ENCODE peak calls at places on chromosomes 6 and 20, in five cellular contexts. B is brain microvascular endothelial cell, P is uterus, C is PC-9, Q is RWPE2. U is an unnamed sample.

GRCh38 chr20:51447097-51447764 is 95.3 kb downstream of the NFATC2 start:
- DNase-seq in Q (peak; percentile 99), B (peak; percentile 95), C (peak; percentile 93), P (peak; percentile 91), U (no peak)

GRCh38 chr20:60512436-60512835 is 554.2 kb downstream of the CDH26 start:
- DNase-seq in P (no peak), C (no peak), B (peak; percentile 13), Q (no peak), U (no peak)

GRCh38 chr20:50399917-50400704 is 110.1 kb upstream of the PTPN1 start:
- DNase-seq in Q (no peak), P (no peak), B (no peak), C (peak; percentile 67), U (no peak)

GRCh38 chr6:170146640-170147039 is 144.2 kb downstream of the DLL1 start:
- DNase-seq in Q (no peak), B (no peak), P (no peak), C (no peak), U (no peak)

GRCh38 chr20:52684911-52685310 is 287.2 kb upstream of the TSHZ2 start:
- DNase-seq in P (no peak), B (no peak), Q (no peak), C (no peak), U (no peak)

GRCh38 chr6:39209360-39209811 is 19.9 kb downstream of the KCNK5 start:
- DNase-seq in C (peak; percentile 73), Q (no peak), B (no peak), P (no peak), U (no peak)

GRCh38 chr6:108559097-108559883 is 1.4 kb upstream of the FOXO3 start:
- DNase-seq in B (peak; percentile 72), Q (peak; percentile 85), C (peak; percentile 71), P (peak; percentile 89), U (peak; percentile 89)

GRCh38 chr6:169205176-169206160 is 48.2 kb downstream of the THBS2 start:
- DNase-seq in P (peak; percentile 66), C (no peak), Q (no peak), B (no peak), U (no peak)

GRCh38 chr6:105509506-105510331 is 106.8 kb upstream of the PREP start:
- DNase-seq in Q (no peak), C (no peak), P (peak; percentile 21), B (peak; percentile 29), U (no peak)

DNA sequence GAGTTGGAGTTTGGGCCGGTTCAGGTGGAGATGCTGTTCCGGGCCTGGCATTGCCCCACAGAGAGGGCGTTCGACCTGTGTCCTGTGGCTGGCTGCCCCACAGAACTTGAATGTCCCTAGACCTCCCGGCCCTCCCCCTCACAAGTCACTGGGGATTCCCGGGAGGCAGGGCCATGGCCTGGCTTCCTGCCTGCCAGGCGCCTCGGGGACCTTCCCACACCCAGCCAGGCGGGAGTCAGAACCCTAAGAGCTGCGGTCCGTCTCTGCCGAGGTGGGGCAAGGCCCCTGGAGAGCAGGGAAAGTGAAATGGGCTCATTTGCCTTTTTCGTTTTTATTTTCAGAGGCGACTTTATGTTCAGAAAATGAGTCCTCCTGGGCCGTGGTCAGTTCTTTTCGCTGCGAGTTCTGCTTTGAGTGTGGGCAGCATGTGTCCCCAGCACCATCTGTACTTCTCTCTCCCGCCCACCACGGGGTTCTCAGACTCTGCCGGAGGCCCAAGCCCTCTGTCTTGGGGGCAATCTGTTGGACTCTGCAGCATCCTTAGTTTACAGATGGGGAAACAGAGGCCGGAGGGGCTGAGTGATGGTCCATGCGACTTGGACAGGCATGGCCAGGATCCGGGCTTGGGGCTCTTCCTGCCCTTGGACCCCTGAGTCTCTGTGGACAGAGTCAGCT is 8.5 kb downstream of the RBM38 start:
- DNase-seq in P (no peak), B (no peak), Q (no peak), C (no peak), U (no peak)
- H3K27ac ChIP-seq in P (peak overlapping the region; percentile 83), B (no peak overlapping the region), Q (no peak overlapping the region), C (no peak overlapping the region), U (peak overlapping the region; percentile 88)

GRCh38 chr20:48295445-48295903 is 510.2 kb upstream of the SULF2 start:
- DNase-seq in Q (peak; percentile 81), P (peak; percentile 49), C (peak; percentile 99), B (peak; percentile 88), U (peak; percentile 23)
- H3K27ac ChIP-seq in Q (peak overlapping the region; percentile 83), P (peak overlapping the region; percentile 71), C (peak overlapping the region; percentile 87), B (peak overlapping the region; percentile 37), U (no peak overlapping the region)

DNA sequence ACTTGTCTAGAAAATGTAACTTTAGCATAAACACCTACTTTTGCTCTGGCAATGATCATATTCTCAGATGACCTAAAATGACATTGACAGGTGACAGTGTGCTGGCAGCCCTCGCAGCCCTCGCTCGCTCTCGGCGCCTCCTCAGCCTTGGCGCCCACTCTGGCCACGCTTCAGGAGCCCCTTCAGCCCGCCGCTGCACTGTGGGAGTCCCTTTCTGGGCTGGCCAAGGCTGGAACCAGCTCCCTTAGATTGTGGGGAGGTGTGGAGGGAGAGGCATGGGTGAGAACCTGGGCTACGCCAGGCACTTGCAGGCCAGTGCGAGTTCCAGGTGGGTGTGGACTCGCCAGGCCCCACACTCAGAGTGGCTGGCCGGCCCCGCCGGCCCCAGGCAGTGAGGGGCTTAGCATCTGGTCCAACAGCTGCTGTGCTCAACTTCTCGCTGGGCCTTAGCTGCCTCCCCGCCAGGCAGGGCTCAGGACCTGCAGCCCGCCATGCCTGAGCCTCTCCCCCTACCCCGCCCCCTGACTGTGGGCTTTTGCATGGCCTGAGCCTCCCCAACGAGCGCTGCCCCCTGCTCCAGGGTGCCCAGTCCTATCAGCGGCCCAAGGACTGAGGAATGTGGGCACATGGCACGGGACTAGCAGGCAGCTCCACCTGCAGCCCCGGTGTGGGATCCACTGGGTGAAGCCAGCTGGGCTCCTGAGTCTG is 17.2 kb downstream of the GSTA1 start:
- DNase-seq in C (no peak), Q (no peak), P (no peak), B (no peak), U (no peak)
- H3K27ac ChIP-seq in C (no peak overlapping the region), Q (no peak overlapping the region), P (no peak overlapping the region), B (no peak overlapping the region), U (no peak overlapping the region)

DNA sequence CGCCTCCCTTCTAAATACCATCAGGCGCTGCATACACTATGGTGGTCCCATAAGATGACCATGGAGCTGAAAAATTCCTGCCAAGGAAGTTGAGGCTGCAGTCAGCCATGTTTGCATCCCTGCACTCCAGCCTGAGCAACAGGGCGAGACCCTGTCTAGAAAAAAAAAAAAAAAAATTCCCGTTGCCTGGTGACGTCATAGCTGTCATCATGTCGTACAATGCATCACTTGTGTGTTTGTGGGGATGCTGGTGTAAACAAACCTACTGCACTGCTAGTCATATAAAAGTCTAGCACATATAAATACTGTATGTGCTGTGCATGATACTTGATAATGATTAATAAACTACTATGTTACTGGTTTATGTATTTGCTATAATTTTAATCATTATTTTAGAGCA is 132.5 kb downstream of the BANF2 start:
- DNase-seq in C (no peak), Q (no peak), B (no peak), P (no peak), U (no peak)
- H3K27ac ChIP-seq in C (no peak overlapping the region), Q (peak overlapping the region; percentile 87), B (no peak overlapping the region), P (no peak overlapping the region), U (no peak overlapping the region)

DNA sequence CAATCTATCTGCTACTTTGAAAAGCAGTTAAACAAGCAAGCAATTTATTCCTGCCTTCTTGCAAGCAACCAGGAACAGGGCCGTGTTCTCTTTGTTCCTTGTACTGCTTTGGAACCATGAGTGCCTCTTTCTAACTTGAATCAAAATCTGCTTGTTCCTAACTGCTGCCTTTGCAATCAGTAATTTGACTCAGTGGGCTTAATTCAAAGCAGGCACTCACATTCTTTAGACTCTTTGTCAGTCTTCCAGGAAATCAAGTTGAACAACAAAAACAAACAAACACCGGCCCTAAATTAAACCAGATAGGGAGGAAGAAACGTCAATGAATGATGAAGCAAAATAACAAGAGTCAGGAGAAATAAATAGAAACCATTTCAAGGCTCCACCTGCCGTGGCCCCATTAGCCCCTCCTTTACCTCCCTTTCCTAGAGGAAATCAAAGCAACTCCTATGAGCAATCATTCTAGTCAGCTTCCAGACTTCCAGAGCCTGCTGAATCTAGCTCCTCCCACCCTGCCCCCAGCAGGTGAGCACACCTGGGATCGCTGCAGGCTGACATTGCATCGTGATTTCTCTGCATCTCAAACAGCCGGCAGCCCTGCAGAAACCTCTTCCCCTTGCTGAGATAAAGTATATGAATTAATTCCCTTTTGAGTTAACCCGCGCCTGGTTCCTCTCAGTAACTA is 582.2 kb upstream of the FLRT3 start:
- DNase-seq in Q (peak; percentile 76), P (no peak), C (peak; percentile 73), B (no peak), U (peak; percentile 66)
- H3K27ac ChIP-seq in Q (no peak overlapping the region), P (peak overlapping the region; percentile 33), C (peak overlapping the region; percentile 63), B (no peak overlapping the region), U (no peak overlapping the region)

GRCh38 chr6:35093783-35094182 is 47.4 kb downstream of the TCP11 start:
- DNase-seq in P (no peak), Q (no peak), C (no peak), B (no peak), U (no peak)

GRCh38 chr6:35093118-35093445 is 48.1 kb downstream of the TCP11 start:
- DNase-seq in C (no peak), B (no peak), Q (no peak), P (no peak), U (no peak)

GRCh38 chr6:35092362-35093117 is 48.6 kb downstream of the TCP11 start:
- DNase-seq in B (peak; percentile 52), P (peak; percentile 40), C (no peak), Q (no peak), U (no peak)

GRCh38 chr6:35096129-35096852 is 44.8 kb downstream of the TCP11 start:
- DNase-seq in Q (no peak), P (no peak), C (no peak), B (peak; percentile 79), U (no peak)

DNA sequence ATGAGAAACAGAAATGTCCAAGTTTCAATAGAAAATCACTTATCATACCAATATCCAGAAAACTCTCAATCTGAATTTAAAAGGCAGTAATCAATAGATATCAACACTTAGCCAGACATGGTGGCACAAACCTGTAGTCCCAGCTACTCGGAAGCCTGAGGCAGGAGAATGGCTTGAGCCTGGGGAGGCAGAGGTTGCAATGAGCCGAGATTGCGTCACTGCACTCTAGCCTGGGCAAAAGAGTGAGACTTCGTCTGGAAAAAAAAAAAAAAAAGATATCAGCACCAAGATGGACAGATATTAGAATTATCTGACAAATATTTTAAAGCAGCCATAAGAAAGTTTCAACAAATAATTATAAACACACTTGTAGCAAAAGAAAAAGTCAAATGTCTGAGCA is 47.0 kb downstream of the TCP11 start:
- DNase-seq in Q (no peak), B (no peak), C (no peak), P (no peak), U (no peak)
- H3K27ac ChIP-seq in Q (no peak overlapping the region), B (no peak overlapping the region), C (no peak overlapping the region), P (no peak overlapping the region), U (no peak overlapping the region)

DNA sequence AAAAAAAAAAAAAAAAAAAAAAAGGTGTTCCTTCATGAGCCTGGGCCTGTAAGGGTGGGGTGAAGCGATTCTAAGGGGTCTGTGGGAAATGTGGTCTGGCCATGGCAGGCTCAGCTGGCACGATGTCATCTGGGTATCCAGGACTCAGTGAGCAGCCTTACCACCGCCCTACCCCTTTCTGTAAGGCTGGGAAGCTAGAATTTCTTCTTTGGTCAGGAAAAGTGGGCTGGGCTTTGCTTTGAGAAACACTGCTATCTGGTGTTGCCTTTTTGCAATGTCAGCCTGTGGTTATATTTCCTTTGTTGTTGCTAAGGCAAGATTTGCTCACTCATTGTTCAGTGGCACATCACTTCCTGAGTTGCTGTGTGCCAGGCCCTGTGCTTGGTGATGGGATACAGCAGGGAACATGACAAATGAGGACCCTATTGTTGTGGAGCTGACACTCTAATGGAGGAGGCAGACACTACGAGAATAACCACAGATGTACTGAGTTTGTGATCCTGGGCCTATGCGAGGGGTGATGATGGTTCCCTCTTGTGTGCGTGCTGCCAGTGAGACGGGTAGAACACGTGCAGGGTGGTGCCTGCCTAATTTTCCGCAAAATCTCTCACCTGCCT is 45.9 kb upstream of the ZNFX1 start:
- DNase-seq in P (no peak), B (peak; percentile 78), Q (no peak), C (peak; percentile 66), U (peak; percentile 36)
- H3K27ac ChIP-seq in P (no peak overlapping the region), B (no peak overlapping the region), Q (no peak overlapping the region), C (no peak overlapping the region), U (no peak overlapping the region)

U was measured in small intestine.